ENCODE peak calls at places on chromosomes 6 and 20, in five cellular contexts. One of them, this sample, is unnamed.

GRCh38 chr20:51529027-51529749 is 13.3 kb downstream of the NFATC2 start:
- DNase-seq in RWPE1: no peak
- DNase-seq in CD4-positive, alpha-beta T cell: no peak
- DNase-seq in esophagus squamous epithelium: no peak
- DNase-seq in HCT116: no peak
- DNase-seq in this sample: no peak

GRCh38 chr20:53070714-53071392 is 98.7 kb downstream of the TSHZ2 start:
- DNase-seq in RWPE1: no peak
- DNase-seq in CD4-positive, alpha-beta T cell: peak
- DNase-seq in esophagus squamous epithelium: no peak
- DNase-seq in HCT116: no peak
- DNase-seq in this sample: no peak

GRCh38 chr6:12957321-12958051 is 240.9 kb downstream of the PHACTR1 start:
- DNase-seq in RWPE1: peak
- DNase-seq in CD4-positive, alpha-beta T cell: peak
- DNase-seq in esophagus squamous epithelium: no peak
- DNase-seq in HCT116: no peak
- DNase-seq in this sample: no peak

GRCh38 chr20:49260218-49260617 is 17.6 kb downstream of the ZNFX1 start:
- DNase-seq in RWPE1: no peak
- DNase-seq in CD4-positive, alpha-beta T cell: no peak
- DNase-seq in esophagus squamous epithelium: no peak
- DNase-seq in HCT116: no peak
- DNase-seq in this sample: no peak

GRCh38 chr6:85614780-85615179 is 21.1 kb upstream of the SNX14 start:
- DNase-seq in RWPE1: no peak
- DNase-seq in CD4-positive, alpha-beta T cell: no peak
- DNase-seq in esophagus squamous epithelium: no peak
- DNase-seq in HCT116: no peak
- DNase-seq in this sample: no peak

GRCh38 chr6:105215506-105215905 is 35.7 kb upstream of the POPDC3 start:
- DNase-seq in RWPE1: no peak
- DNase-seq in CD4-positive, alpha-beta T cell: no peak
- DNase-seq in esophagus squamous epithelium: no peak
- DNase-seq in HCT116: no peak
- DNase-seq in this sample: no peak

GRCh38 chr6:2134559-2134958 is 110.8 kb downstream of the GMDS start:
- DNase-seq in RWPE1: no peak
- DNase-seq in CD4-positive, alpha-beta T cell: no peak
- DNase-seq in esophagus squamous epithelium: no peak
- DNase-seq in HCT116: no peak
- DNase-seq in this sample: no peak

GRCh38 chr6:155311076-155311475 is 3.2 kb downstream of the TFB1M start:
- DNase-seq in RWPE1: no peak
- DNase-seq in CD4-positive, alpha-beta T cell: no peak
- DNase-seq in esophagus squamous epithelium: no peak
- DNase-seq in HCT116: no peak
- DNase-seq in this sample: no peak

GRCh38 chr6:95093154-95093553 is 484.2 kb upstream of the MANEA start:
- DNase-seq in RWPE1: peak
- DNase-seq in CD4-positive, alpha-beta T cell: no peak
- DNase-seq in esophagus squamous epithelium: no peak
- DNase-seq in HCT116: no peak
- DNase-seq in this sample: no peak

GRCh38 chr6:9250852-9251251 is 815.5 kb upstream of the SLC35B3 start:
- DNase-seq in RWPE1: peak
- DNase-seq in CD4-positive, alpha-beta T cell: no peak
- DNase-seq in esophagus squamous epithelium: no peak
- DNase-seq in HCT116: peak
- DNase-seq in this sample: peak

GRCh38 chr20:61719691-61720347 is 345.9 kb downstream of the TAF4 start:
- DNase-seq in RWPE1: no peak
- DNase-seq in CD4-positive, alpha-beta T cell: peak
- DNase-seq in esophagus squamous epithelium: no peak
- DNase-seq in HCT116: no peak
- DNase-seq in this sample: no peak

GRCh38 chr6:118893095-118893881 is 664 bp upstream of the ASF1A start:
- DNase-seq in RWPE1: peak
- DNase-seq in CD4-positive, alpha-beta T cell: peak
- DNase-seq in esophagus squamous epithelium: no peak
- DNase-seq in HCT116: no peak
- DNase-seq in this sample: peak

GRCh38 chr6:159467473-159468041 is 225.5 kb downstream of the SOD2 start:
- DNase-seq in RWPE1: no peak
- DNase-seq in CD4-positive, alpha-beta T cell: no peak
- DNase-seq in esophagus squamous epithelium: no peak
- DNase-seq in HCT116: no peak
- DNase-seq in this sample: no peak

GRCh38 chr6:112311950-112312547 is 35.1 kb upstream of the RFPL4B start:
- DNase-seq in RWPE1: peak
- DNase-seq in CD4-positive, alpha-beta T cell: no peak
- DNase-seq in esophagus squamous epithelium: no peak
- DNase-seq in HCT116: no peak
- DNase-seq in this sample: no peak

GRCh38 chr20:63090052-63090451 is 83.3 kb upstream of the BHLHE23 start:
- DNase-seq in RWPE1: no peak
- DNase-seq in CD4-positive, alpha-beta T cell: no peak
- DNase-seq in esophagus squamous epithelium: no peak
- DNase-seq in HCT116: no peak
- DNase-seq in this sample: no peak

GRCh38 chr6:80543598-80544181 is 437.2 kb downstream of the BCKDHB start:
- DNase-seq in RWPE1: peak
- DNase-seq in CD4-positive, alpha-beta T cell: no peak
- DNase-seq in esophagus squamous epithelium: no peak
- DNase-seq in HCT116: no peak
- DNase-seq in this sample: no peak

GRCh38 chr6:10310826-10311225 is 104.0 kb downstream of the TFAP2A start:
- DNase-seq in RWPE1: peak
- DNase-seq in CD4-positive, alpha-beta T cell: no peak
- DNase-seq in esophagus squamous epithelium: no peak
- DNase-seq in HCT116: peak
- DNase-seq in this sample: no peak

GRCh38 chr6:125393449-125393858 is 91.7 kb upstream of the HDDC2 start:
- DNase-seq in RWPE1: no peak
- DNase-seq in CD4-positive, alpha-beta T cell: no peak
- DNase-seq in esophagus squamous epithelium: no peak
- DNase-seq in HCT116: no peak
- DNase-seq in this sample: no peak

GRCh38 chr20:58130574-58130973 is 97.9 kb downstream of the ANKRD60 start:
- DNase-seq in RWPE1: no peak
- DNase-seq in CD4-positive, alpha-beta T cell: no peak
- DNase-seq in esophagus squamous epithelium: no peak
- DNase-seq in HCT116: no peak
- DNase-seq in this sample: no peak

GRCh38 chr6:105985816-105986632 is 100.1 kb upstream of the PRDM1 start:
- DNase-seq in RWPE1: no peak
- DNase-seq in CD4-positive, alpha-beta T cell: no peak
- DNase-seq in esophagus squamous epithelium: no peak
- DNase-seq in HCT116: no peak
- DNase-seq in this sample: no peak

GRCh38 chr20:18712877-18713276 is 100.7 kb upstream of the SCP2D1 start:
- DNase-seq in RWPE1: no peak
- DNase-seq in CD4-positive, alpha-beta T cell: no peak
- DNase-seq in esophagus squamous epithelium: no peak
- DNase-seq in HCT116: no peak
- DNase-seq in this sample: no peak

GRCh38 chr20:5731753-5732366 is 18.3 kb upstream of the SHLD1 start:
- DNase-seq in RWPE1: no peak
- DNase-seq in CD4-positive, alpha-beta T cell: no peak
- DNase-seq in esophagus squamous epithelium: no peak
- DNase-seq in HCT116: no peak
- DNase-seq in this sample: no peak

GRCh38 chr6:42834056-42834455 is 45.4 kb upstream of the RPL7L1 start:
- DNase-seq in RWPE1: no peak
- DNase-seq in CD4-positive, alpha-beta T cell: no peak
- DNase-seq in esophagus squamous epithelium: no peak
- DNase-seq in HCT116: no peak
- DNase-seq in this sample: no peak

GRCh38 chr6:44202332-44202971 is 14.3 kb upstream of the MYMX start:
- DNase-seq in RWPE1: no peak
- DNase-seq in CD4-positive, alpha-beta T cell: no peak
- DNase-seq in esophagus squamous epithelium: no peak
- DNase-seq in HCT116: no peak
- DNase-seq in this sample: no peak

GRCh38 chr20:2283706-2284423 is 11.9 kb upstream of the TGM3 start:
- DNase-seq in RWPE1: peak
- DNase-seq in CD4-positive, alpha-beta T cell: no peak
- DNase-seq in esophagus squamous epithelium: no peak
- DNase-seq in HCT116: no peak
- DNase-seq in this sample: no peak

GRCh38 chr6:551405-551804 is 105.5 kb downstream of the HUS1B start:
- DNase-seq in RWPE1: peak
- DNase-seq in CD4-positive, alpha-beta T cell: no peak
- DNase-seq in esophagus squamous epithelium: no peak
- DNase-seq in HCT116: no peak
- DNase-seq in this sample: no peak

GRCh38 chr6:148401581-148401980 is 58.9 kb downstream of the SASH1 start:
- DNase-seq in RWPE1: no peak
- DNase-seq in CD4-positive, alpha-beta T cell: no peak
- DNase-seq in esophagus squamous epithelium: no peak
- DNase-seq in HCT116: no peak
- DNase-seq in this sample: no peak

GRCh38 chr6:32818867-32819266 is 2.1 kb upstream of the HLA-DOB start:
- DNase-seq in RWPE1: no peak
- DNase-seq in CD4-positive, alpha-beta T cell: no peak
- DNase-seq in esophagus squamous epithelium: no peak
- DNase-seq in HCT116: no peak
- DNase-seq in this sample: no peak

GRCh38 chr6:116840091-116840490 is 11.2 kb upstream of the GPRC6A start:
- DNase-seq in RWPE1: peak
- DNase-seq in CD4-positive, alpha-beta T cell: no peak
- DNase-seq in esophagus squamous epithelium: no peak
- DNase-seq in HCT116: no peak
- DNase-seq in this sample: no peak
- TF ChIP-seq CTCF in RWPE1: no peak
- TF ChIP-seq CTCF in CD4-positive, alpha-beta T cell: no peak
- TF ChIP-seq CTCF in esophagus squamous epithelium: no peak
- TF ChIP-seq CTCF in HCT116: no peak
- TF ChIP-seq CTCF in this sample: no peak

GRCh38 chr6:37482356-37483292 is 17.1 kb downstream of the CCDC167 start:
- DNase-seq in RWPE1: no peak
- DNase-seq in CD4-positive, alpha-beta T cell: no peak
- DNase-seq in esophagus squamous epithelium: no peak
- DNase-seq in HCT116: no peak
- DNase-seq in this sample: no peak

GRCh38 chr6:37483502-37483901 is 16.2 kb downstream of the CCDC167 start:
- DNase-seq in RWPE1: no peak
- DNase-seq in CD4-positive, alpha-beta T cell: no peak
- DNase-seq in esophagus squamous epithelium: no peak
- DNase-seq in HCT116: no peak
- DNase-seq in this sample: no peak

GRCh38 chr6:37480951-37481597 is 18.6 kb downstream of the CCDC167 start:
- DNase-seq in RWPE1: no peak
- DNase-seq in CD4-positive, alpha-beta T cell: no peak
- DNase-seq in esophagus squamous epithelium: no peak
- DNase-seq in HCT116: no peak
- DNase-seq in this sample: no peak

GRCh38 chr6:37480118-37480736 is 19.5 kb downstream of the CCDC167 start:
- DNase-seq in RWPE1: peak
- DNase-seq in CD4-positive, alpha-beta T cell: no peak
- DNase-seq in esophagus squamous epithelium: no peak
- DNase-seq in HCT116: no peak
- DNase-seq in this sample: no peak

DNA sequence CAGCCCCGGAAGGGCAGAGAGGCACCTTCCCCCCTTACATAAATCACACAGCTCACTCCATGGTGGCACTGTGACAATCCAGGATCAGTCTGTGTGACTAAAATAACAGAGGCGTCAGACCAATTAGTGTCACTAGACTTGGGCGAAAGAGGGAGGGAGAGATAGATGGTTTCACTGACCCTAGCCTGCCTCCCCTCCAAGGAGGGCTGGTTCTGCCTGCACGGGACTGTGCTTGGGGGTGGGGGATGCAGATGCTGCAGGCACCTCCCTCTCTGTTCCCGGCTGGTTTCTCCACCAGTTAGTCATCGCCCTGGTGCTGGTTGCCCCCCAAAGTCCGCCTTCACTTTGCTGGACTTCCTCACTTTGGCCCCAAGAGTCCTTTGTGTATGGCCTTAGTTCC is 17.9 kb downstream of the CCDC167 start:
- DNase-seq in RWPE1: no peak
- DNase-seq in CD4-positive, alpha-beta T cell: no peak
- DNase-seq in esophagus squamous epithelium: no peak
- DNase-seq in HCT116: no peak
- DNase-seq in this sample: no peak
- H3K27ac ChIP-seq in RWPE1: peak
- H3K27ac ChIP-seq in CD4-positive, alpha-beta T cell: no peak
- H3K27ac ChIP-seq in esophagus squamous epithelium: no peak
- H3K27ac ChIP-seq in HCT116: no peak
- H3K27ac ChIP-seq in this sample: no peak

GRCh38 chr20:45300961-45301360 is 5.7 kb upstream of the RBPJL start:
- DNase-seq in RWPE1: peak
- DNase-seq in CD4-positive, alpha-beta T cell: no peak
- DNase-seq in esophagus squamous epithelium: no peak
- DNase-seq in HCT116: peak
- DNase-seq in this sample: no peak
- TF ChIP-seq CTCF in RWPE1: no peak
- TF ChIP-seq CTCF in CD4-positive, alpha-beta T cell: no peak
- TF ChIP-seq CTCF in esophagus squamous epithelium: no peak
- TF ChIP-seq CTCF in HCT116: no peak
- TF ChIP-seq CTCF in this sample: no peak

DNA sequence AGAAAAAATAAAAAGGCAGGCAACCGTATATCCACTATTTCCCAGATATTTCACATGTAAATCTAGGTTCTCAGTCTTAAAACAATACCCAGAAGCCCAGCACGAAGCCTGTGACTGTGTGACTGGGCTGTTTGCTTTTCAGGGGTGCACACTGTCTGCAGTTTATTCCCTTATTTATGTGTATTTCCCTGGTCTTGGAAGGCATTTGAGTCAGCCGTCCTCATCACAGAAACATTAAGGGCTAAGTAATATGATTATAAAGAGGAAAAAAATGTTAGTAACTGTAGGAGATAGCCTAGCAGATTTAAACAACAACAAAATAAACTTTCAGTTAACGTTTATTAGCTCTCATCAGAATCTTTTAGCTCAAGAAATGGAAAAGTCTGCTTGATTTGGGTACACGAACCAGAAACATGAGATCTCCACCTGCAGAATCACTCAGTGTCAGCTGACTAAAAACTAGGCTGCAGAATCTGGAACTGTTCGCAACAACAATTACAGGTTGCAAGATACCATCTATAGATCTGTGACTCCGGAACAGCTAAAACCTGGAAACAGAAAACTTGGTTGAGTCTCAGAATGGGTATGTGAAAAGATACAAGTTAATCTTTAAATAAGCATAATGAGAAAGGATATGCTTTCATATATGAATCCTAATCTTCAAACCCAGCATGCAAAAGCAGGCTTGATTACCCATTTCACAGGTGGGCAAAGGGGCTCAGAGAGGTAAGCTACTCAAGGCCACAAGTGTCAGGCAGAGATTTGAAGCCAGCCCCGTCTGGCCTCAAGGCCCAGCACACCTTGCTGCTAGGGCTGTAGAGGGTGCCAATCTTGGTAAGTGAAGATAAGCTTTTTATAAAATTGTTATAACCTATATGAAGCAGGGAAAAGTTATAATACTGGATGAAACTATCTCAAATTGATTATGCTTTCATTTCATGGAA is 21.1 kb downstream of the GCLC start:
- DNase-seq in RWPE1: no peak
- DNase-seq in CD4-positive, alpha-beta T cell: no peak
- DNase-seq in esophagus squamous epithelium: no peak
- DNase-seq in HCT116: no peak
- DNase-seq in this sample: no peak
- H3K27ac ChIP-seq in RWPE1: no peak
- H3K27ac ChIP-seq in CD4-positive, alpha-beta T cell: no peak
- H3K27ac ChIP-seq in esophagus squamous epithelium: peak
- H3K27ac ChIP-seq in HCT116: no peak
- H3K27ac ChIP-seq in this sample: peak